ENCODE peak calls at places on chromosomes 2 and 18, in ten cellular contexts. One of them, this sample, is unnamed.

GRCh38 chr2:71606244-71606643 is 152.9 kb downstream of the DYSF start:
- DNase-seq in GM12865: no peak
- DNase-seq in GM06990: no peak
- DNase-seq in GM10248: no peak
- DNase-seq in sigmoid colon: peak
- DNase-seq in AG10803: no peak
- DNase-seq in CD8-positive, alpha-beta T cell: no peak
- DNase-seq in upper lobe of right lung: no peak
- DNase-seq in CD4-positive, alpha-beta T cell: no peak
- DNase-seq in adrenal gland: no peak
- DNase-seq in this sample: no peak

GRCh38 chr2:28989973-28990372 is 8.9 kb downstream of the TOGARAM2 start:
- DNase-seq in upper lobe of right lung: no peak
- DNase-seq in CD8-positive, alpha-beta T cell: no peak
- DNase-seq in AG10803: no peak
- DNase-seq in GM06990: no peak
- DNase-seq in GM10248: no peak
- DNase-seq in sigmoid colon: no peak
- DNase-seq in GM12865: no peak
- DNase-seq in adrenal gland: no peak
- DNase-seq in CD4-positive, alpha-beta T cell: no peak
- DNase-seq in this sample: no peak

GRCh38 chr2:64766841-64767669 is 113.3 kb upstream of the SERTAD2 start:
- DNase-seq in CD4-positive, alpha-beta T cell: no peak
- DNase-seq in AG10803: peak
- DNase-seq in sigmoid colon: no peak
- DNase-seq in GM10248: peak
- DNase-seq in GM12865: peak
- DNase-seq in adrenal gland: no peak
- DNase-seq in CD8-positive, alpha-beta T cell: no peak
- DNase-seq in GM06990: peak
- DNase-seq in upper lobe of right lung: no peak
- DNase-seq in this sample: no peak

GRCh38 chr2:172783091-172783898 is 47.6 kb downstream of the RAPGEF4 start:
- DNase-seq in GM06990: no peak
- DNase-seq in sigmoid colon: no peak
- DNase-seq in upper lobe of right lung: no peak
- DNase-seq in GM10248: no peak
- DNase-seq in adrenal gland: peak
- DNase-seq in GM12865: no peak
- DNase-seq in CD4-positive, alpha-beta T cell: no peak
- DNase-seq in AG10803: peak
- DNase-seq in CD8-positive, alpha-beta T cell: no peak
- DNase-seq in this sample: no peak

GRCh38 chr2:184598313-184599053 is at the start of gene ZNF804A:
- DNase-seq in adrenal gland: peak
- DNase-seq in upper lobe of right lung: peak
- DNase-seq in GM10248: peak
- DNase-seq in AG10803: peak
- DNase-seq in CD4-positive, alpha-beta T cell: no peak
- DNase-seq in GM12865: peak
- DNase-seq in CD8-positive, alpha-beta T cell: no peak
- DNase-seq in GM06990: peak
- DNase-seq in sigmoid colon: peak
- DNase-seq in this sample: peak

GRCh38 chr2:50787636-50788035 is 244.3 kb downstream of the NRXN1 start:
- DNase-seq in CD4-positive, alpha-beta T cell: no peak
- DNase-seq in adrenal gland: no peak
- DNase-seq in GM10248: no peak
- DNase-seq in sigmoid colon: no peak
- DNase-seq in upper lobe of right lung: no peak
- DNase-seq in GM12865: no peak
- DNase-seq in GM06990: no peak
- DNase-seq in AG10803: no peak
- DNase-seq in CD8-positive, alpha-beta T cell: no peak
- DNase-seq in this sample: no peak

GRCh38 chr2:186950694-186951093 is 101.7 kb upstream of the ZSWIM2 start:
- DNase-seq in GM10248: no peak
- DNase-seq in CD4-positive, alpha-beta T cell: no peak
- DNase-seq in AG10803: no peak
- DNase-seq in sigmoid colon: no peak
- DNase-seq in GM12865: no peak
- DNase-seq in GM06990: no peak
- DNase-seq in CD8-positive, alpha-beta T cell: no peak
- DNase-seq in upper lobe of right lung: no peak
- DNase-seq in adrenal gland: no peak
- DNase-seq in this sample: no peak

GRCh38 chr2:203846490-203847105 is 21.0 kb upstream of the CTLA4 start:
- DNase-seq in CD4-positive, alpha-beta T cell: no peak
- DNase-seq in adrenal gland: no peak
- DNase-seq in upper lobe of right lung: no peak
- DNase-seq in AG10803: no peak
- DNase-seq in GM10248: no peak
- DNase-seq in GM12865: no peak
- DNase-seq in sigmoid colon: no peak
- DNase-seq in GM06990: no peak
- DNase-seq in CD8-positive, alpha-beta T cell: no peak
- DNase-seq in this sample: no peak

GRCh38 chr2:201452856-201453643 is 1.5 kb downstream of the STRADB start:
- DNase-seq in GM10248: no peak
- DNase-seq in CD8-positive, alpha-beta T cell: no peak
- DNase-seq in sigmoid colon: no peak
- DNase-seq in GM06990: no peak
- DNase-seq in upper lobe of right lung: no peak
- DNase-seq in GM12865: no peak
- DNase-seq in CD4-positive, alpha-beta T cell: no peak
- DNase-seq in AG10803: no peak
- DNase-seq in adrenal gland: no peak
- DNase-seq in this sample: no peak

GRCh38 chr2:201448701-201449100 is 2.6 kb downstream of the TRAK2 start:
- DNase-seq in GM10248: no peak
- DNase-seq in sigmoid colon: no peak
- DNase-seq in adrenal gland: no peak
- DNase-seq in CD8-positive, alpha-beta T cell: no peak
- DNase-seq in GM12865: no peak
- DNase-seq in upper lobe of right lung: no peak
- DNase-seq in AG10803: no peak
- DNase-seq in CD4-positive, alpha-beta T cell: peak
- DNase-seq in GM06990: no peak
- DNase-seq in this sample: no peak

GRCh38 chr2:201451330-201452057 is at the start of the genes STRADB and TRAK2:
- DNase-seq in AG10803: peak
- DNase-seq in GM10248: peak
- DNase-seq in GM06990: peak
- DNase-seq in upper lobe of right lung: peak
- DNase-seq in sigmoid colon: peak
- DNase-seq in GM12865: peak
- DNase-seq in CD8-positive, alpha-beta T cell: peak
- DNase-seq in adrenal gland: peak
- DNase-seq in CD4-positive, alpha-beta T cell: peak
- DNase-seq in this sample: peak

GRCh38 chr2:201450910-201451329 is 338 bp downstream of the TRAK2 start:
- DNase-seq in sigmoid colon: no peak
- DNase-seq in CD4-positive, alpha-beta T cell: no peak
- DNase-seq in GM06990: no peak
- DNase-seq in GM10248: no peak
- DNase-seq in upper lobe of right lung: no peak
- DNase-seq in adrenal gland: no peak
- DNase-seq in GM12865: no peak
- DNase-seq in CD8-positive, alpha-beta T cell: no peak
- DNase-seq in AG10803: peak
- DNase-seq in this sample: no peak

GRCh38 chr2:201452058-201452736 is 657 bp downstream of the STRADB start:
- DNase-seq in GM10248: no peak
- DNase-seq in adrenal gland: no peak
- DNase-seq in GM12865: no peak
- DNase-seq in AG10803: peak
- DNase-seq in upper lobe of right lung: no peak
- DNase-seq in GM06990: no peak
- DNase-seq in CD8-positive, alpha-beta T cell: no peak
- DNase-seq in sigmoid colon: no peak
- DNase-seq in CD4-positive, alpha-beta T cell: no peak
- DNase-seq in this sample: no peak
- TF ChIP-seq CTCF in GM10248: no peak
- TF ChIP-seq CTCF in adrenal gland: peak
- TF ChIP-seq CTCF in GM12865: no peak
- TF ChIP-seq CTCF in AG10803: no peak
- TF ChIP-seq CTCF in upper lobe of right lung: no peak
- TF ChIP-seq CTCF in GM06990: no peak
- TF ChIP-seq CTCF in CD8-positive, alpha-beta T cell: no peak
- TF ChIP-seq CTCF in sigmoid colon: no peak
- TF ChIP-seq CTCF in CD4-positive, alpha-beta T cell: no peak
- TF ChIP-seq CTCF in this sample: no peak

DNA sequence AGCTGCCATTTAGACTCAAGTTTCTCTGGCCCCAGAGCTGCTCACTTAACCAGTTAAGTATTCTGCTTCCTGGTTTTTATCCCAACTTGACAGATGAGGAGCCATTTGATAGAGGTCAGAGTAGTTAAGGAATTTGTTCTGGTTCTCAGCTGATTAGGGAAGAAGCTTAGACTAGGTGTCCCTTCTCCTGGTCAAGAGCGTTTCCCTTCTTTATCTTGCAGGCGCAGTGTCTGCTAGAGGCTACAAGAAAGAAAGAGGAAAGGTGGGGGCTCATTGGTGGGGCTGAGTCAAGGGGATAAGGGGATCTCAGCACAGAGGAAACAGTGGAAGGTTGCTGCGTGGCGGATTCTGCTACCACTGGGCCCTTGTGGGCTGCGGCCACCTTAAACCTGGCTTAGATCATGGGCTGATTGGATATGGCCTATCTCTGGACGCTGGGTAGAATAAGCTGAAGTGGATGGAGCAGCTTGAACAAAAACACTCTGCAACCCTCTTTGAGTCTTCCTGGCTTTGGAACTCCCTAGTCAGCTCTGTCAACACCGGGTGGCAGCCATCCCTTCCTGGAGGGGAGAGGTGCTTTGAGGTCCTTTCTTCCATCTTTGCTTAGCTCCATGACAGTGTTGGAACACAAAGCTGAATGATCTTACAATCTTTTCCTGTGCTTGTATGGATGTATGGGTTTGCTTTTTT is 70.8 kb downstream of the QPCT start:
- DNase-seq in GM12865: peak
- DNase-seq in GM06990: no peak
- DNase-seq in CD8-positive, alpha-beta T cell: no peak
- DNase-seq in CD4-positive, alpha-beta T cell: no peak
- DNase-seq in sigmoid colon: no peak
- DNase-seq in AG10803: peak
- DNase-seq in adrenal gland: no peak
- DNase-seq in GM10248: no peak
- DNase-seq in upper lobe of right lung: no peak
- DNase-seq in this sample: no peak
- TF ChIP-seq CTCF in GM12865: no peak
- TF ChIP-seq CTCF in GM06990: no peak
- TF ChIP-seq CTCF in CD8-positive, alpha-beta T cell: no peak
- TF ChIP-seq CTCF in CD4-positive, alpha-beta T cell: no peak
- TF ChIP-seq CTCF in sigmoid colon: no peak
- TF ChIP-seq CTCF in AG10803: peak
- TF ChIP-seq CTCF in adrenal gland: no peak
- TF ChIP-seq CTCF in GM10248: peak
- TF ChIP-seq CTCF in upper lobe of right lung: no peak
- TF ChIP-seq CTCF in this sample: no peak

DNA sequence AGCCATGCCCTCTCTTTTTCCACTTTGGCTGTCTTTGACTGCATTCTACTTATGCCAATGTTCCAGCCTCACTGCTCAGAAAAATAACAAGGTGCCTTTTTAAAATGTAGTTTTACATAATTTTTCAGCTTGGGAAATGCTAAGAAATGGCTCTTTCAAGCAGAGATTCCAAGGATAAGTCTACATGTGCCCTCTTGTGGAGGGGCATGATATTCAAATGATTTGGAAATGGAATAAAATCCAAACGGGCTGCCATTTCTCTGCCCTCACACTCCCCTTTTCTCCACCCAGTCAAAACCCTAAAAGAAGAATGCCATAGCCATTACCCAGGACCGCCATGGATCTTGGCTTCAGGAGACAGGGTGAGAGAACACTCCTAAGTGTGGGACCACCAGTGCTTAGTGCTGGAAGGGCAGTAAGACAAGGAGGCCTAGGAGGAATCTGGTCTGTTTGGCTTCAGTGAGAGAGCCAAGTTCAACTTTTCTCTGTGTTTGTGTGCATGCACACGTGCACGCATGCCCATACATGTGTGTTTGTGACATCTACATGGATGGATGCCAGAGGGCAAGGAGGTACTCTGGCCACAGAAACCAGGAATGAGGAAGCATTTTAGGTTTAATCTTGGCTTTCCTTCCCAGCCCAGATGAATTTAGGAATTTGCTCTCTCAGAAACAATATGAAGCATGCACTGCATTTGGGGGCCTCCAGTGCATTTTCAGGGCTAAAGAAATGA is 174.0 kb upstream of the SLC14A2 start:
- DNase-seq in CD8-positive, alpha-beta T cell: no peak
- DNase-seq in AG10803: peak
- DNase-seq in sigmoid colon: no peak
- DNase-seq in adrenal gland: no peak
- DNase-seq in CD4-positive, alpha-beta T cell: no peak
- DNase-seq in GM10248: no peak
- DNase-seq in GM06990: no peak
- DNase-seq in GM12865: no peak
- DNase-seq in upper lobe of right lung: no peak
- DNase-seq in this sample: no peak
- TF ChIP-seq CTCF in CD8-positive, alpha-beta T cell: no peak
- TF ChIP-seq CTCF in AG10803: peak
- TF ChIP-seq CTCF in sigmoid colon: no peak
- TF ChIP-seq CTCF in adrenal gland: peak
- TF ChIP-seq CTCF in CD4-positive, alpha-beta T cell: no peak
- TF ChIP-seq CTCF in GM10248: no peak
- TF ChIP-seq CTCF in GM06990: no peak
- TF ChIP-seq CTCF in GM12865: no peak
- TF ChIP-seq CTCF in upper lobe of right lung: peak
- TF ChIP-seq CTCF in this sample: no peak

GRCh38 chr2:241861264-241861663 is 2.6 kb upstream of the PDCD1 start:
- DNase-seq in adrenal gland: no peak
- DNase-seq in CD8-positive, alpha-beta T cell: no peak
- DNase-seq in sigmoid colon: no peak
- DNase-seq in CD4-positive, alpha-beta T cell: no peak
- DNase-seq in GM12865: no peak
- DNase-seq in GM10248: no peak
- DNase-seq in AG10803: no peak
- DNase-seq in GM06990: no peak
- DNase-seq in upper lobe of right lung: no peak
- DNase-seq in this sample: no peak

GRCh38 chr2:241858206-241859016 is at the start of gene PDCD1:
- DNase-seq in adrenal gland: no peak
- DNase-seq in GM10248: peak
- DNase-seq in CD4-positive, alpha-beta T cell: peak
- DNase-seq in GM06990: peak
- DNase-seq in upper lobe of right lung: peak
- DNase-seq in sigmoid colon: peak
- DNase-seq in CD8-positive, alpha-beta T cell: no peak
- DNase-seq in GM12865: peak
- DNase-seq in AG10803: no peak
- DNase-seq in this sample: no peak

GRCh38 chr2:241860184-241861078 is 1.7 kb upstream of the PDCD1 start:
- DNase-seq in sigmoid colon: peak
- DNase-seq in CD8-positive, alpha-beta T cell: no peak
- DNase-seq in CD4-positive, alpha-beta T cell: no peak
- DNase-seq in AG10803: no peak
- DNase-seq in GM12865: peak
- DNase-seq in GM06990: peak
- DNase-seq in upper lobe of right lung: no peak
- DNase-seq in GM10248: no peak
- DNase-seq in adrenal gland: no peak
- DNase-seq in this sample: peak

GRCh38 chr2:241859017-241859435 is 332 bp upstream of the PDCD1 start:
- DNase-seq in GM12865: no peak
- DNase-seq in CD4-positive, alpha-beta T cell: no peak
- DNase-seq in GM06990: no peak
- DNase-seq in adrenal gland: no peak
- DNase-seq in GM10248: peak
- DNase-seq in upper lobe of right lung: peak
- DNase-seq in AG10803: no peak
- DNase-seq in CD8-positive, alpha-beta T cell: no peak
- DNase-seq in sigmoid colon: no peak
- DNase-seq in this sample: no peak

DNA sequence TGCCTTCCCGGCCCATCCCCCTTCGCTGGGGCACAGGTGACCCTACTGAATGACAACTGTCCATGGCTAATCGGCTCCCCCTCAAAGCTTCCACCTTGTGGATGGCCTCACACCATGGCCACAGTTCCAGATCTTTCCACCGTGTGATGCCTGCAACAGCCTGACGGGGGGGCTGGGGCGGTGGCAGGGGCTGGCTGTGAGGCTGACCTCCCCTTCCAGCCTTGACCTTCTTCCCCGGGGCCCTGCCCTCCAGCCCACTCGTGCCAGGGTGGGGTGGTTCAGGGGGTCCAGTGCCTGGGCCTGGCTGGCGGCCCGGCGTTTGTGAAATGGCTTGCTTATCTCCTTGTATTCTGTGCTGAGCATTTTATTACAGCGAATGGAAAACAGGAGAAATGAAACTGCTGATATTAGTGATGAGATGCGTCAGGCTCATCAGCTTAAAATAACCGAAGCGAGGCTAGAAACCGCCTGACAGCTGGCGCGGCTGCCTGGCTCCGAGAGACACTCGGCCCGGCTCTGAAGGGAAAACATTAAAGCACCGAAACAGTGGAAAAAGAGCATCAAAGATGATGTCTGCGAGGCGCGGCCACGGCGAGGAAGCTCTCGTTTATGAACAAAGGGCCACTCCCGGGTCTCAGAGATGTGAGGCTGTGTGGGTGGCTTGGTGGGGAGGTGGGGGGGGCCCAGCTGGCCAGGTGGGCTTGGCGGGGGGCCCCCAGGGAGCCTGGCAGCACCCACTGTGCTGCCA is 916 bp upstream of the PDCD1 start:
- DNase-seq in adrenal gland: peak
- DNase-seq in GM06990: peak
- DNase-seq in sigmoid colon: peak
- DNase-seq in AG10803: no peak
- DNase-seq in upper lobe of right lung: peak
- DNase-seq in GM10248: peak
- DNase-seq in CD4-positive, alpha-beta T cell: no peak
- DNase-seq in CD8-positive, alpha-beta T cell: no peak
- DNase-seq in GM12865: peak
- DNase-seq in this sample: no peak
- TF ChIP-seq CTCF in adrenal gland: no peak
- TF ChIP-seq CTCF in GM06990: peak
- TF ChIP-seq CTCF in sigmoid colon: no peak
- TF ChIP-seq CTCF in AG10803: no peak
- TF ChIP-seq CTCF in upper lobe of right lung: no peak
- TF ChIP-seq CTCF in GM10248: peak
- TF ChIP-seq CTCF in CD4-positive, alpha-beta T cell: no peak
- TF ChIP-seq CTCF in CD8-positive, alpha-beta T cell: no peak
- TF ChIP-seq CTCF in GM12865: peak
- TF ChIP-seq CTCF in this sample: no peak

This sample was measured in natural killer cell.